ENCODE peak calls at places on chromosomes 16 and 17, in four cellular contexts. V is K562, Q is SK-N-SH, C is HepG2. F is an unnamed sample.

GRCh38 chr17:75589919-75590303 is 2.3 kb downstream of the MYO15B start:
- DNase-seq in Q (no peak), V (no peak), C (no peak), F (no peak)

GRCh38 chr17:5049314-5049819 is 14.1 kb upstream of the SLC52A1 start:
- DNase-seq in V (no peak), Q (no peak), C (no peak), F (no peak)

GRCh38 chr16:70473446-70474319 is 19.3 kb downstream of the FCSK start:
- DNase-seq in Q (peak), V (no peak), C (no peak), F (no peak)

GRCh38 chr17:15655162-15655561 is 28.9 kb downstream of the TRIM16 start:
- DNase-seq in V (no peak), Q (no peak), C (no peak), F (no peak)

GRCh38 chr17:27871407-27871806 is 21.8 kb downstream of the LYRM9 start:
- DNase-seq in C (no peak), V (no peak), Q (no peak), F (no peak)

GRCh38 chr16:4892356-4893102 is 44.4 kb downstream of the PPL start:
- DNase-seq in Q (no peak), V (peak), C (no peak), F (no peak)

GRCh38 chr17:62705781-62706597 is 78.5 kb downstream of the MRC2 start:
- DNase-seq in V (no peak), C (no peak), Q (no peak), F (no peak)

GRCh38 chr17:62637809-62638208 is 10.3 kb downstream of the MRC2 start:
- DNase-seq in Q (no peak), C (no peak), V (peak), F (peak)

GRCh38 chr17:1440921-1441320 is 15.1 kb downstream of the CRK start:
- DNase-seq in C (no peak), V (no peak), Q (no peak), F (no peak)

GRCh38 chr17:45584092-45585036 is 93.8 kb upstream of the PLEKHM1 start:
- DNase-seq in Q (peak), C (peak), V (peak), F (peak)

GRCh38 chr17:28166478-28166877 is 124.0 kb downstream of the NLK start:
- DNase-seq in C (no peak), Q (no peak), V (no peak), F (no peak)

GRCh38 chr17:42276609-42277341 is 584 bp upstream of the STAT5B start:
- DNase-seq in V (peak), C (peak), Q (peak), F (peak)
- TF ChIP-seq FOXJ3 in V (no peak), C (peak), Q (no peak), F (no peak)

DNA sequence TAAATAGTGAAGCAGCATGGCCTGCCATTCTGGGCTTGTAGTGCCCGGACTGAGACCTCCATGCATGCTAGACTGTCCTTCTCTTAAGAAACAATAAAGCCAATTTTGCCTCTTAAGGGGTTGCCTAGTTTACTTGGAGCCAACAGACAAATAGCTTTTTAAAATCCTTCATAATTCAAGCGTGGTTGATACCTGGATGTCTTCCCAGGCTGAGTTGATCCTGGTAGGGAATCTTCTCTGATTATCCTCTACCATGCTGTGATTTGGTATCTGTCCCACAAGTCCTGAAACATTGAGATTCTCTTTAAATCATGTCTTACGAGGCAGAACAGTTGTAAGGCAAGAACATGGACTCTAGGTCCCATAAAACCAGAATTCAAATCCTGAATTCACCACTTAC is 359.6 kb upstream of the CCL2 start:
- DNase-seq in Q (no peak), V (no peak), C (no peak), F (no peak)
- TF ChIP-seq FOXJ3 in Q (no peak), V (no peak), C (no peak), F (no peak)

GRCh38 chr17:49723423-49723822 is 15.7 kb upstream of the SLC35B1 start:
- DNase-seq in C (no peak), V (no peak), Q (no peak), F (no peak)
- TF ChIP-seq FOXJ3 in C (no peak), V (no peak), Q (no peak), F (no peak)

GRCh38 chr17:14107889-14108288 is 38.6 kb downstream of the COX10 start:
- DNase-seq in C (no peak), V (no peak), Q (no peak), F (no peak)
- TF ChIP-seq FOXJ3 in C (no peak), V (no peak), Q (no peak), F (no peak)

GRCh38 chr17:80650751-80651173 is 106.1 kb downstream of the RPTOR start:
- DNase-seq in V (no peak), C (no peak), Q (no peak), F (no peak)
- TF ChIP-seq FOXJ3 in V (no peak), C (no peak), Q (no peak), F (no peak)

DNA sequence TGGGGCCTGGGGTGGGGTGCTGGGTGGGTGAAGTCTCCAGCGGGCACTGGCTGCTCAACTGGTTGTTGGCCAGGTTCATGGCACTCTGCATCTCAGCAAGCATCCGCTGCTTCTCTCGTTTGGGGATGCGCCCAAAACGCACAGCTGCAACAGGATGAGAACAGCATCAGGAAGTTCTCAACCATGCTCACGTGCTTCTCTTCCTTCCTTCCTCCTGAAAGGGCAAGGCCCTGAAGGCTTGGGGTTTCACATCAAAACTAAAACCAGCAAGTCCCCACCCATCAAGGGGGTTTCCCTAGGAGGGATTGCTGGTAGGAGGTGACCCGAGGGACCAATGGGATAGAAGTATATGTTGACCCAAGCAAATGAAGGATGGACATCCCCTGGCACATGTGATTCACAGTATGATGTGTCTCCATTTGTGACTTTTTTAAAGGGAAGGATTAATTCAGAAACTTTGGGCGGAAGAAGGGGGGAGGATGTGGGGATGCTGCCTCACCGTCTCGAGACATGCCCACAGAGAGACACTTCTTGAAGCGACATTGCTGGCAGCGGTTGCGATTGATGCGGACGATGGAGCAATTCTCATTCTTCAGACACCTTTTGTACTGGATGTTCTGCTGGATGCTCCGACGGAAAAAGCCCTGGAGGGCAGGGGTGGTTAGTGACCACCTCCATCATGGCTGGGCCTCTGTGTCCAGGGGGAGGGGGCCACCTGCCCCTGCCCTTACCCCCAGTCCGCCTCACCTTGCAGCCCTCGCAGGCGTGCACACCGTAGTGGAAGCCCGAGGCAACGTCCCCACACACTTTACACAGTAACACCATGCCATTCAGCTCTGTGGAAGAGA is 4.2 kb downstream of the NR1D1 start:
- DNase-seq in V (no peak), C (no peak), Q (no peak), F (no peak)
- TF ChIP-seq FOXJ3 in V (no peak), C (no peak), Q (no peak), F (no peak)

DNA sequence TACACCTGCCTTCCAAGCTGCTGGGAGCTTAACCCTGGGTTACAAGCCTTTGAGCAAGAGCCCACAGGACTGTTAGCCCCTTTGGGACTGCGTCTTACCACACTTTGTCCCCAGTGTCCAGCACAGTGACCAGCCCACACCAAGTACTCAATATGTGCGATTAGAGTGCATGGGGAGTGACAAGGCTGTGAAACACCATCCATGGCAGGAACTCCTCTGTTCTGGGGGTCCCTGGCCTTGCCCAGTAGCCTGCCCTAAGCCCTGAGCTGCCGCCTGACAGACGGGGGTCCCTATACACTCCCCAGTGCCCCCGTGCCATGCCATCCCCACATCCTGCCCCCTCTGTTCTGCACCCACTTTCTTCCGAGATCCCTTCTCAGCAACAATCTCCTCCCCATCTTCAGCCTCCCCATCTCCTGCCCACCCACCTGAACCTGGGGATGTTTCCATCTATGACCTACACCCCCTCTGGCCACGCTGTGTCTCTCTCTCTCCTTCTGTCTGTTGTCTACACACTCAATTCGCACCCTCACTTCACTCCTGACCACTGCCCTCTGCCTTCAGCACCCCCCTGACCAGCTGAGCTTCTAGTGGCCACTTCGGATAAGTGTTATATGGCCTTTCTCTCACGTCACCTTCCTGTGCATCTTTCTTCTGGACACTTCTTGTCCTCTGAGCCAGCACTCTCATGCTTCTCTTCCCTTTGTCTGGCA is 112.9 kb upstream of the SMURF2 start:
- DNase-seq in C (no peak), Q (no peak), V (no peak), F (no peak)
- TF ChIP-seq FOXJ3 in C (no peak), Q (no peak), V (no peak), F (no peak)

DNA sequence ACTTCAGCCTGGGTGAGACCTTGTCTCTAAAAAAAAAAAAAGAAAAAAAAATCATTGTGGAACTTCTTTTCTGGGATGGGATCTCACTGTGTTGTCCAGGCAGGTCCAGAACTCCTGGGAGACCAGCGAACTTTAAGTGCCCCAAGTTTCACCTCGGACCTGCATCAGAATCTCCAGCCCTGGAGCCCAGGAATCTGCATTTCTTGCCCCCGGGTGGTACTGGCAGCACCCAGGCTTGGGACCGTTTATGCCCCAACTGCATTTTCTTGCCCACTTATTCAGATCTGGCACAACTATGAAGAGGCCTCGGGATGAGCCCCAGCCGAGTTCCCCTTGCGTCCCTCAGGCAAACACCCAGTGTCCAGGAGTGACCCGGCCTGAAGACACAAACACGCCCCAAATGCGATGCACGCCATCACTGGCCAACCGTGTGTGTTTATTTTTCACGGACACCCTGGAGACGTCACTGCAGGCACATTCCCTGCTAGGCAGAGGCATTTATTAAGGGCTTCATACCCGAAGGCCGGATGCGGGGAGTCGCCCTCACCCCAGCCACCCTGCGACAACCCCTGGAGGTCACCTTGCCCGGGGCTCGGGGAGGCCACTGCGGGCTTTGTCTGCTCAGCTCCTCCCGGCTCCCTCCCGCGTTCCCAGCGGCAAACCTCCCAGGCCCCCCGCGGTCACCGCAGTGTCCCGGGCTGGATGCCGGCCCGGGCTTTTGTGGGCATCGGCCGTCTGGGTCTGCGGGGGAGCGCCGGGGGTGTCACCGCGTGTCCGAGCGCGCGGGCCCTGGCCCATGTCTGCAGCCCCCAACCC is 684 bp upstream of the SPIRE2 start:
- DNase-seq in V (peak), C (peak), Q (peak), F (peak)
- TF ChIP-seq FOXJ3 in V (no peak), C (no peak), Q (peak), F (no peak)

GRCh38 chr17:32549559-32549958 is 62.8 kb downstream of the CDK5R1 start:
- DNase-seq in Q (no peak), V (no peak), C (no peak), F (no peak)

GRCh38 chr17:32551186-32551955 is 64.6 kb downstream of the CDK5R1 start:
- DNase-seq in V (no peak), C (no peak), Q (no peak), F (no peak)

GRCh38 chr17:32555611-32556310 is 69.0 kb downstream of the CDK5R1 start:
- DNase-seq in Q (no peak), C (no peak), V (no peak), F (no peak)

GRCh38 chr17:32552280-32552679 is 65.5 kb downstream of the CDK5R1 start:
- DNase-seq in C (no peak), Q (no peak), V (no peak), F (no peak)

DNA sequence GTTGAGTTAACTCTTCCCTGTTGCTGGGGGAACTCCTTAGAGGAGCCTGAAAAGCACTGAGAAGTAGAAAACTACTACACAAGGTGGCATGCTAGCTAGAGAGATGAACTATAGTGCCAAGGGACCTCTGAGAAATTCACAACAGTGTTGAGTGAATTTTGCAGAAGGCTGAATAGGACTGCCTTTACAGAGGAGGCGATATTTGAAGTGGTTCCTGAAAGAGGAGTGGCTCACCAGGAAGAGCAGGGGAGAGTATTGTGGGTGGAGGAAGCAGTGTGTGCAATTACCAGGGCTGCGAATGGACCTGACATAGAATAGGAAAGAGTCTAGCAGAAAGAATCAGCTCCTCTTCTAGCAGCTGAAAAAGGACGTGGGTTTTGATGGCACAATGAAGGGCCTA is 66.4 kb downstream of the CDK5R1 start:
- DNase-seq in C (no peak), V (no peak), Q (no peak), F (no peak)
- TF ChIP-seq FOXJ3 in C (no peak), V (no peak), Q (no peak), F (no peak)

GRCh38 chr16:74774223-74775139 is at the start of gene FA2H:
- DNase-seq in Q (peak), V (peak), C (peak), F (peak)
- TF ChIP-seq FOXJ3 in Q (no peak), V (no peak), C (no peak), F (no peak)

F was measured in WTC11.